ENCODE peak calls at places on chromosomes 5 and 9, in eight cellular contexts. One of them, this sample, is unnamed.

GRCh38 chr9:71767421-71768321 is 642 bp downstream of the CEMIP2 start:
- DNase-seq in EL: peak
- DNase-seq in bronchial epithelial cell: no peak
- DNase-seq in AG08395: peak
- DNase-seq in fibroblast of mammary gland: peak
- DNase-seq in PC-9: peak
- DNase-seq in left kidney: peak
- DNase-seq in stimulated activated CD4-positive, alpha-beta T cell treated with anti-CD3 and anti-CD28 coated beads, Interleukin-12 subunit alpha, Interleukin-12 subunit beta, amount 100 ng/mL, for 48 hours: no peak
- DNase-seq in this sample: peak

GRCh38 chr5:79021753-79022152 is 36.6 kb upstream of the ARSB start:
- DNase-seq in EL: no peak
- DNase-seq in bronchial epithelial cell: no peak
- DNase-seq in AG08395: no peak
- DNase-seq in fibroblast of mammary gland: no peak
- DNase-seq in PC-9: no peak
- DNase-seq in left kidney: no peak
- DNase-seq in stimulated activated CD4-positive, alpha-beta T cell treated with anti-CD3 and anti-CD28 coated beads, Interleukin-12 subunit alpha, Interleukin-12 subunit beta, amount 100 ng/mL, for 48 hours: no peak
- DNase-seq in this sample: no peak

GRCh38 chr9:1659036-1659701 is 356.0 kb upstream of the SMARCA2 start:
- DNase-seq in EL: no peak
- DNase-seq in bronchial epithelial cell: no peak
- DNase-seq in AG08395: no peak
- DNase-seq in fibroblast of mammary gland: no peak
- DNase-seq in PC-9: no peak
- DNase-seq in left kidney: no peak
- DNase-seq in stimulated activated CD4-positive, alpha-beta T cell treated with anti-CD3 and anti-CD28 coated beads, Interleukin-12 subunit alpha, Interleukin-12 subunit beta, amount 100 ng/mL, for 48 hours: no peak
- DNase-seq in this sample: no peak

GRCh38 chr5:25458628-25459027 is 813.9 kb upstream of the CDH10 start:
- DNase-seq in EL: no peak
- DNase-seq in bronchial epithelial cell: peak
- DNase-seq in AG08395: no peak
- DNase-seq in fibroblast of mammary gland: no peak
- DNase-seq in PC-9: no peak
- DNase-seq in left kidney: peak
- DNase-seq in stimulated activated CD4-positive, alpha-beta T cell treated with anti-CD3 and anti-CD28 coated beads, Interleukin-12 subunit alpha, Interleukin-12 subunit beta, amount 100 ng/mL, for 48 hours: no peak
- DNase-seq in this sample: peak

GRCh38 chr9:133370680-133371079 is 5.2 kb downstream of the SURF4 start:
- DNase-seq in EL: no peak
- DNase-seq in bronchial epithelial cell: no peak
- DNase-seq in AG08395: no peak
- DNase-seq in fibroblast of mammary gland: no peak
- DNase-seq in PC-9: no peak
- DNase-seq in left kidney: no peak
- DNase-seq in stimulated activated CD4-positive, alpha-beta T cell treated with anti-CD3 and anti-CD28 coated beads, Interleukin-12 subunit alpha, Interleukin-12 subunit beta, amount 100 ng/mL, for 48 hours: no peak
- DNase-seq in this sample: no peak

GRCh38 chr5:153425914-153426313 is 64.6 kb upstream of the GRIA1 start:
- DNase-seq in EL: peak
- DNase-seq in bronchial epithelial cell: no peak
- DNase-seq in AG08395: no peak
- DNase-seq in fibroblast of mammary gland: peak
- DNase-seq in PC-9: no peak
- DNase-seq in left kidney: no peak
- DNase-seq in stimulated activated CD4-positive, alpha-beta T cell treated with anti-CD3 and anti-CD28 coated beads, Interleukin-12 subunit alpha, Interleukin-12 subunit beta, amount 100 ng/mL, for 48 hours: no peak
- DNase-seq in this sample: peak

GRCh38 chr5:91225848-91226686 is 157.1 kb downstream of the ARRDC3 start:
- DNase-seq in EL: no peak
- DNase-seq in bronchial epithelial cell: peak
- DNase-seq in AG08395: no peak
- DNase-seq in fibroblast of mammary gland: no peak
- DNase-seq in PC-9: peak
- DNase-seq in left kidney: peak
- DNase-seq in stimulated activated CD4-positive, alpha-beta T cell treated with anti-CD3 and anti-CD28 coated beads, Interleukin-12 subunit alpha, Interleukin-12 subunit beta, amount 100 ng/mL, for 48 hours: peak
- DNase-seq in this sample: peak

GRCh38 chr9:131468031-131468430 is 34.7 kb upstream of the POMT1 start:
- DNase-seq in EL: no peak
- DNase-seq in bronchial epithelial cell: no peak
- DNase-seq in AG08395: no peak
- DNase-seq in fibroblast of mammary gland: no peak
- DNase-seq in PC-9: no peak
- DNase-seq in left kidney: no peak
- DNase-seq in stimulated activated CD4-positive, alpha-beta T cell treated with anti-CD3 and anti-CD28 coated beads, Interleukin-12 subunit alpha, Interleukin-12 subunit beta, amount 100 ng/mL, for 48 hours: no peak
- DNase-seq in this sample: no peak

GRCh38 chr9:13513710-13514444 is 234.4 kb upstream of the MPDZ start:
- DNase-seq in EL: peak
- DNase-seq in bronchial epithelial cell: peak
- DNase-seq in AG08395: peak
- DNase-seq in fibroblast of mammary gland: no peak
- DNase-seq in PC-9: no peak
- DNase-seq in left kidney: peak
- DNase-seq in stimulated activated CD4-positive, alpha-beta T cell treated with anti-CD3 and anti-CD28 coated beads, Interleukin-12 subunit alpha, Interleukin-12 subunit beta, amount 100 ng/mL, for 48 hours: no peak
- DNase-seq in this sample: peak

GRCh38 chr9:13569706-13570423 is 290.4 kb upstream of the MPDZ start:
- DNase-seq in EL: no peak
- DNase-seq in bronchial epithelial cell: no peak
- DNase-seq in AG08395: no peak
- DNase-seq in fibroblast of mammary gland: peak
- DNase-seq in PC-9: no peak
- DNase-seq in left kidney: peak
- DNase-seq in stimulated activated CD4-positive, alpha-beta T cell treated with anti-CD3 and anti-CD28 coated beads, Interleukin-12 subunit alpha, Interleukin-12 subunit beta, amount 100 ng/mL, for 48 hours: no peak
- DNase-seq in this sample: no peak

GRCh38 chr9:3928590-3928989 is 371.3 kb downstream of the GLIS3 start:
- DNase-seq in EL: no peak
- DNase-seq in bronchial epithelial cell: no peak
- DNase-seq in AG08395: no peak
- DNase-seq in fibroblast of mammary gland: no peak
- DNase-seq in PC-9: no peak
- DNase-seq in left kidney: no peak
- DNase-seq in stimulated activated CD4-positive, alpha-beta T cell treated with anti-CD3 and anti-CD28 coated beads, Interleukin-12 subunit alpha, Interleukin-12 subunit beta, amount 100 ng/mL, for 48 hours: no peak
- DNase-seq in this sample: no peak

GRCh38 chr5:165616550-165617430 is 2111.4 kb downstream of the MAT2B start:
- DNase-seq in EL: no peak
- DNase-seq in bronchial epithelial cell: no peak
- DNase-seq in AG08395: no peak
- DNase-seq in fibroblast of mammary gland: peak
- DNase-seq in PC-9: no peak
- DNase-seq in left kidney: no peak
- DNase-seq in stimulated activated CD4-positive, alpha-beta T cell treated with anti-CD3 and anti-CD28 coated beads, Interleukin-12 subunit alpha, Interleukin-12 subunit beta, amount 100 ng/mL, for 48 hours: no peak
- DNase-seq in this sample: peak

GRCh38 chr9:86563350-86563749 is 209.1 kb upstream of the TUT7 start:
- DNase-seq in EL: peak
- DNase-seq in bronchial epithelial cell: peak
- DNase-seq in AG08395: peak
- DNase-seq in fibroblast of mammary gland: peak
- DNase-seq in PC-9: no peak
- DNase-seq in left kidney: peak
- DNase-seq in stimulated activated CD4-positive, alpha-beta T cell treated with anti-CD3 and anti-CD28 coated beads, Interleukin-12 subunit alpha, Interleukin-12 subunit beta, amount 100 ng/mL, for 48 hours: no peak
- DNase-seq in this sample: peak

GRCh38 chr5:119478781-119479180 is 26.5 kb downstream of the HSD17B4 start:
- DNase-seq in EL: peak
- DNase-seq in bronchial epithelial cell: peak
- DNase-seq in AG08395: no peak
- DNase-seq in fibroblast of mammary gland: peak
- DNase-seq in PC-9: no peak
- DNase-seq in left kidney: no peak
- DNase-seq in stimulated activated CD4-positive, alpha-beta T cell treated with anti-CD3 and anti-CD28 coated beads, Interleukin-12 subunit alpha, Interleukin-12 subunit beta, amount 100 ng/mL, for 48 hours: no peak
- DNase-seq in this sample: peak

GRCh38 chr9:89498845-89499480 is 1.1 kb upstream of the SEMA4D start:
- DNase-seq in EL: no peak
- DNase-seq in bronchial epithelial cell: no peak
- DNase-seq in AG08395: no peak
- DNase-seq in fibroblast of mammary gland: no peak
- DNase-seq in PC-9: no peak
- DNase-seq in left kidney: no peak
- DNase-seq in stimulated activated CD4-positive, alpha-beta T cell treated with anti-CD3 and anti-CD28 coated beads, Interleukin-12 subunit alpha, Interleukin-12 subunit beta, amount 100 ng/mL, for 48 hours: no peak
- DNase-seq in this sample: no peak

GRCh38 chr5:22500521-22500920 is 352.6 kb downstream of the CDH12 start:
- DNase-seq in EL: no peak
- DNase-seq in bronchial epithelial cell: no peak
- DNase-seq in AG08395: no peak
- DNase-seq in fibroblast of mammary gland: no peak
- DNase-seq in PC-9: no peak
- DNase-seq in left kidney: peak
- DNase-seq in stimulated activated CD4-positive, alpha-beta T cell treated with anti-CD3 and anti-CD28 coated beads, Interleukin-12 subunit alpha, Interleukin-12 subunit beta, amount 100 ng/mL, for 48 hours: no peak
- DNase-seq in this sample: no peak

GRCh38 chr9:133634024-133634691 is 2.0 kb upstream of the DBH start:
- DNase-seq in EL: no peak
- DNase-seq in bronchial epithelial cell: no peak
- DNase-seq in AG08395: no peak
- DNase-seq in fibroblast of mammary gland: no peak
- DNase-seq in PC-9: no peak
- DNase-seq in left kidney: peak
- DNase-seq in stimulated activated CD4-positive, alpha-beta T cell treated with anti-CD3 and anti-CD28 coated beads, Interleukin-12 subunit alpha, Interleukin-12 subunit beta, amount 100 ng/mL, for 48 hours: no peak
- DNase-seq in this sample: no peak

GRCh38 chr9:75265525-75265972 is 177.2 kb downstream of the OSTF1 start:
- DNase-seq in EL: peak
- DNase-seq in bronchial epithelial cell: peak
- DNase-seq in AG08395: peak
- DNase-seq in fibroblast of mammary gland: peak
- DNase-seq in PC-9: peak
- DNase-seq in left kidney: peak
- DNase-seq in stimulated activated CD4-positive, alpha-beta T cell treated with anti-CD3 and anti-CD28 coated beads, Interleukin-12 subunit alpha, Interleukin-12 subunit beta, amount 100 ng/mL, for 48 hours: peak
- DNase-seq in this sample: peak

GRCh38 chr9:127353882-127354281 is 43.1 kb upstream of the SLC2A8 start:
- DNase-seq in EL: no peak
- DNase-seq in bronchial epithelial cell: no peak
- DNase-seq in AG08395: no peak
- DNase-seq in fibroblast of mammary gland: no peak
- DNase-seq in PC-9: no peak
- DNase-seq in left kidney: no peak
- DNase-seq in stimulated activated CD4-positive, alpha-beta T cell treated with anti-CD3 and anti-CD28 coated beads, Interleukin-12 subunit alpha, Interleukin-12 subunit beta, amount 100 ng/mL, for 48 hours: no peak
- DNase-seq in this sample: no peak

GRCh38 chr5:178467261-178468195 is 122.7 kb downstream of the COL23A1 start:
- DNase-seq in EL: peak
- DNase-seq in bronchial epithelial cell: peak
- DNase-seq in AG08395: peak
- DNase-seq in fibroblast of mammary gland: peak
- DNase-seq in PC-9: no peak
- DNase-seq in left kidney: peak
- DNase-seq in stimulated activated CD4-positive, alpha-beta T cell treated with anti-CD3 and anti-CD28 coated beads, Interleukin-12 subunit alpha, Interleukin-12 subunit beta, amount 100 ng/mL, for 48 hours: no peak
- DNase-seq in this sample: peak

GRCh38 chr5:106862450-106863193 is 808.1 kb downstream of the EFNA5 start:
- DNase-seq in EL: no peak
- DNase-seq in bronchial epithelial cell: peak
- DNase-seq in AG08395: no peak
- DNase-seq in fibroblast of mammary gland: peak
- DNase-seq in PC-9: no peak
- DNase-seq in left kidney: peak
- DNase-seq in stimulated activated CD4-positive, alpha-beta T cell treated with anti-CD3 and anti-CD28 coated beads, Interleukin-12 subunit alpha, Interleukin-12 subunit beta, amount 100 ng/mL, for 48 hours: no peak
- DNase-seq in this sample: peak

GRCh38 chr9:133032171-133032570 is 1.4 kb downstream of the GTF3C5 start:
- DNase-seq in EL: no peak
- DNase-seq in bronchial epithelial cell: no peak
- DNase-seq in AG08395: no peak
- DNase-seq in fibroblast of mammary gland: no peak
- DNase-seq in PC-9: no peak
- DNase-seq in left kidney: no peak
- DNase-seq in stimulated activated CD4-positive, alpha-beta T cell treated with anti-CD3 and anti-CD28 coated beads, Interleukin-12 subunit alpha, Interleukin-12 subunit beta, amount 100 ng/mL, for 48 hours: no peak
- DNase-seq in this sample: no peak

GRCh38 chr5:136814621-136815378 is 449.5 kb upstream of the TRPC7 start:
- DNase-seq in EL: peak
- DNase-seq in bronchial epithelial cell: no peak
- DNase-seq in AG08395: peak
- DNase-seq in fibroblast of mammary gland: peak
- DNase-seq in PC-9: no peak
- DNase-seq in left kidney: peak
- DNase-seq in stimulated activated CD4-positive, alpha-beta T cell treated with anti-CD3 and anti-CD28 coated beads, Interleukin-12 subunit alpha, Interleukin-12 subunit beta, amount 100 ng/mL, for 48 hours: no peak
- DNase-seq in this sample: no peak

GRCh38 chr9:123238364-123238763 is 30.0 kb downstream of the STRBP start:
- DNase-seq in EL: no peak
- DNase-seq in bronchial epithelial cell: no peak
- DNase-seq in AG08395: no peak
- DNase-seq in fibroblast of mammary gland: peak
- DNase-seq in PC-9: no peak
- DNase-seq in left kidney: no peak
- DNase-seq in stimulated activated CD4-positive, alpha-beta T cell treated with anti-CD3 and anti-CD28 coated beads, Interleukin-12 subunit alpha, Interleukin-12 subunit beta, amount 100 ng/mL, for 48 hours: no peak
- DNase-seq in this sample: no peak

GRCh38 chr5:172841258-172841657 is 7.2 kb downstream of the ERGIC1 start:
- DNase-seq in EL: no peak
- DNase-seq in bronchial epithelial cell: no peak
- DNase-seq in AG08395: no peak
- DNase-seq in fibroblast of mammary gland: no peak
- DNase-seq in PC-9: no peak
- DNase-seq in left kidney: peak
- DNase-seq in stimulated activated CD4-positive, alpha-beta T cell treated with anti-CD3 and anti-CD28 coated beads, Interleukin-12 subunit alpha, Interleukin-12 subunit beta, amount 100 ng/mL, for 48 hours: no peak
- DNase-seq in this sample: no peak

GRCh38 chr9:81787747-81788632 is 98.6 kb upstream of the TLE1 start:
- DNase-seq in EL: peak
- DNase-seq in bronchial epithelial cell: peak
- DNase-seq in AG08395: peak
- DNase-seq in fibroblast of mammary gland: peak
- DNase-seq in PC-9: peak
- DNase-seq in left kidney: no peak
- DNase-seq in stimulated activated CD4-positive, alpha-beta T cell treated with anti-CD3 and anti-CD28 coated beads, Interleukin-12 subunit alpha, Interleukin-12 subunit beta, amount 100 ng/mL, for 48 hours: no peak
- DNase-seq in this sample: peak

GRCh38 chr5:172425402-172425801 is 28.9 kb downstream of the SH3PXD2B start:
- DNase-seq in EL: no peak
- DNase-seq in bronchial epithelial cell: no peak
- DNase-seq in AG08395: no peak
- DNase-seq in fibroblast of mammary gland: no peak
- DNase-seq in PC-9: no peak
- DNase-seq in left kidney: peak
- DNase-seq in stimulated activated CD4-positive, alpha-beta T cell treated with anti-CD3 and anti-CD28 coated beads, Interleukin-12 subunit alpha, Interleukin-12 subunit beta, amount 100 ng/mL, for 48 hours: no peak
- DNase-seq in this sample: no peak

GRCh38 chr9:128051932-128052734 is 15.0 kb downstream of the NAIF1 start:
- DNase-seq in EL: no peak
- DNase-seq in bronchial epithelial cell: no peak
- DNase-seq in AG08395: no peak
- DNase-seq in fibroblast of mammary gland: no peak
- DNase-seq in PC-9: peak
- DNase-seq in left kidney: no peak
- DNase-seq in stimulated activated CD4-positive, alpha-beta T cell treated with anti-CD3 and anti-CD28 coated beads, Interleukin-12 subunit alpha, Interleukin-12 subunit beta, amount 100 ng/mL, for 48 hours: no peak
- DNase-seq in this sample: peak

GRCh38 chr9:96133296-96134010 is 168.5 kb downstream of the HSD17B3 start:
- DNase-seq in EL: no peak
- DNase-seq in bronchial epithelial cell: no peak
- DNase-seq in AG08395: no peak
- DNase-seq in fibroblast of mammary gland: no peak
- DNase-seq in PC-9: no peak
- DNase-seq in left kidney: no peak
- DNase-seq in stimulated activated CD4-positive, alpha-beta T cell treated with anti-CD3 and anti-CD28 coated beads, Interleukin-12 subunit alpha, Interleukin-12 subunit beta, amount 100 ng/mL, for 48 hours: no peak
- DNase-seq in this sample: no peak

GRCh38 chr5:431001-431710 is 11.8 kb upstream of the EXOC3 start:
- DNase-seq in EL: peak
- DNase-seq in bronchial epithelial cell: no peak
- DNase-seq in AG08395: peak
- DNase-seq in fibroblast of mammary gland: peak
- DNase-seq in PC-9: peak
- DNase-seq in left kidney: peak
- DNase-seq in stimulated activated CD4-positive, alpha-beta T cell treated with anti-CD3 and anti-CD28 coated beads, Interleukin-12 subunit alpha, Interleukin-12 subunit beta, amount 100 ng/mL, for 48 hours: peak
- DNase-seq in this sample: peak

GRCh38 chr9:70563437-70564204 is 149.2 kb upstream of the KLF9 start:
- DNase-seq in EL: peak
- DNase-seq in bronchial epithelial cell: peak
- DNase-seq in AG08395: peak
- DNase-seq in fibroblast of mammary gland: peak
- DNase-seq in PC-9: no peak
- DNase-seq in left kidney: no peak
- DNase-seq in stimulated activated CD4-positive, alpha-beta T cell treated with anti-CD3 and anti-CD28 coated beads, Interleukin-12 subunit alpha, Interleukin-12 subunit beta, amount 100 ng/mL, for 48 hours: peak
- DNase-seq in this sample: no peak

GRCh38 chr9:21919377-21920362 is 74.5 kb downstream of the CDKN2A start:
- DNase-seq in EL: peak
- DNase-seq in bronchial epithelial cell: peak
- DNase-seq in AG08395: peak
- DNase-seq in fibroblast of mammary gland: peak
- DNase-seq in PC-9: peak
- DNase-seq in left kidney: peak
- DNase-seq in stimulated activated CD4-positive, alpha-beta T cell treated with anti-CD3 and anti-CD28 coated beads, Interleukin-12 subunit alpha, Interleukin-12 subunit beta, amount 100 ng/mL, for 48 hours: no peak
- DNase-seq in this sample: no peak

GRCh38 chr9:70868661-70869652 is 252.5 kb downstream of the TRPM3 start:
- DNase-seq in EL: no peak
- DNase-seq in bronchial epithelial cell: peak
- DNase-seq in AG08395: peak
- DNase-seq in fibroblast of mammary gland: peak
- DNase-seq in PC-9: no peak
- DNase-seq in left kidney: peak
- DNase-seq in stimulated activated CD4-positive, alpha-beta T cell treated with anti-CD3 and anti-CD28 coated beads, Interleukin-12 subunit alpha, Interleukin-12 subunit beta, amount 100 ng/mL, for 48 hours: no peak
- DNase-seq in this sample: no peak

GRCh38 chr5:3036041-3036440 is 284.6 kb upstream of the IRX2 start:
- DNase-seq in EL: no peak
- DNase-seq in bronchial epithelial cell: no peak
- DNase-seq in AG08395: no peak
- DNase-seq in fibroblast of mammary gland: no peak
- DNase-seq in PC-9: no peak
- DNase-seq in left kidney: no peak
- DNase-seq in stimulated activated CD4-positive, alpha-beta T cell treated with anti-CD3 and anti-CD28 coated beads, Interleukin-12 subunit alpha, Interleukin-12 subunit beta, amount 100 ng/mL, for 48 hours: no peak
- DNase-seq in this sample: no peak

This sample was measured in MCF 10A.